ENCODE peak calls at places on chromosomes 12 and 14, in seven cellular contexts. P, Q, S, O, X, T and N are unnamed samples.

GRCh38 chr12:123928274-123928865 is 44.3 kb downstream of the CCDC92 start:
- DNase-seq in T (no peak), S (no peak), X (no peak), O (no peak), P (no peak), Q (no peak), N (no peak)

GRCh38 chr14:91830777-91831176 is 36.6 kb downstream of the TC2N start:
- DNase-seq in S (no peak), O (no peak), T (no peak), X (no peak), Q (no peak), P (no peak), N (no peak)

GRCh38 chr12:99918003-99918402 is 66.7 kb downstream of the ANKS1B start:
- DNase-seq in S (no peak), Q (no peak), P (no peak), X (peak; percentile 6), T (no peak), O (no peak), N (no peak)

GRCh38 chr14:79483472-79483871 is 727.8 kb downstream of the DIO2 start:
- DNase-seq in O (no peak), T (no peak), X (no peak), P (peak; percentile 6), Q (no peak), S (peak; percentile 37), N (peak; percentile 9)

GRCh38 chr12:102356690-102357089 is 123.7 kb downstream of the IGF1 start:
- DNase-seq in Q (no peak), X (no peak), T (no peak), S (no peak), P (no peak), O (no peak), N (no peak)

GRCh38 chr12:4960030-4960429 is 50.3 kb downstream of the KCNA1 start:
- DNase-seq in O (no peak), Q (no peak), X (peak; percentile 22), P (no peak), T (no peak), S (no peak), N (no peak)

GRCh38 chr12:123115409-123116111 is 35.3 kb downstream of the PITPNM2 start:
- DNase-seq in S (peak; percentile 80), P (peak; percentile 87), Q (no peak), X (peak; percentile 72), T (peak; percentile 69), O (no peak), N (peak; percentile 81)

GRCh38 chr12:112939761-112940357 is 1.6 kb downstream of the OAS3 start:
- DNase-seq in T (no peak), X (no peak), P (no peak), S (no peak), O (no peak), Q (no peak), N (no peak)

GRCh38 chr12:56808954-56809353 is 45.8 kb downstream of the HSD17B6 start:
- DNase-seq in S (peak; percentile 76), O (no peak), P (no peak), X (no peak), T (no peak), Q (no peak), N (no peak)

GRCh38 chr12:98939350-98939749 is 294.3 kb downstream of the APAF1 start:
- DNase-seq in X (no peak), Q (no peak), O (no peak), P (peak; percentile 19), T (no peak), S (peak; percentile 46), N (peak; percentile 70)